ENCODE peak calls at places on chromosomes 16 and 17, in four cellular contexts. F is HepG2, C is H1, I is K562. T is an unnamed sample.

GRCh38 chr16:87836844-87837581 is 32.3 kb downstream of the SLC7A5 start:
- DNase-seq in C (no peak), I (no peak), F (no peak), T (no peak)

GRCh38 chr17:76789235-76789788 is 51.4 kb downstream of the MFSD11 start:
- DNase-seq in F (no peak), I (peak), C (no peak), T (no peak)

GRCh38 chr17:17051791-17052461 is 9.7 kb downstream of the MPRIP start:
- DNase-seq in F (peak), C (no peak), I (no peak), T (no peak)

GRCh38 chr17:42725143-42725542 is 19.7 kb downstream of the EZH1 start:
- DNase-seq in F (no peak), C (no peak), I (no peak), T (no peak)

GRCh38 chr17:39174907-39175694 is 9.1 kb upstream of the ARL5C start:
- DNase-seq in F (peak), C (peak), I (peak), T (peak)

GRCh38 chr16:84303023-84303422 is 8.3 kb downstream of the WFDC1 start:
- DNase-seq in F (no peak), I (no peak), C (no peak), T (no peak)

GRCh38 chr17:65370669-65371126 is 190.8 kb downstream of the AXIN2 start:
- DNase-seq in C (no peak), I (no peak), F (peak), T (no peak)

GRCh38 chr17:50604470-50604869 is 30.2 kb upstream of the ABCC3 start:
- DNase-seq in C (no peak), I (no peak), F (no peak), T (no peak)

GRCh38 chr16:60452646-60453045 is 1583.6 kb downstream of the CDH8 start:
- DNase-seq in I (no peak), F (no peak), C (no peak), T (no peak)

GRCh38 chr17:64622931-64623654 is 39.0 kb downstream of the SMURF2 start:
- DNase-seq in F (peak), C (no peak), I (no peak), T (peak)

GRCh38 chr16:30092373-30093010 is 768 bp upstream of the TBX6 start:
- DNase-seq in C (no peak), I (peak), F (peak), T (peak)

GRCh38 chr16:50311134-50311528 is 44.8 kb downstream of the ADCY7 start:
- DNase-seq in I (no peak), F (no peak), C (no peak), T (no peak)

GRCh38 chr16:74463888-74464287 is 42.6 kb upstream of the CLEC18B start:
- DNase-seq in F (no peak), I (no peak), C (no peak), T (no peak)

GRCh38 chr16:87800497-87800896 is 34.7 kb upstream of the KLHDC4 start:
- DNase-seq in C (no peak), F (no peak), I (no peak), T (no peak)

GRCh38 chr17:64781394-64781793 is 119.3 kb upstream of the SMURF2 start:
- DNase-seq in I (no peak), C (no peak), F (no peak), T (no peak)

GRCh38 chr17:3704931-3705717 is 9.2 kb upstream of the P2RX5 start:
- DNase-seq in C (no peak), I (no peak), F (no peak), T (no peak)

GRCh38 chr17:4796550-4796915 is 569 bp downstream of the PSMB6 start:
- DNase-seq in F (peak), C (no peak), I (peak), T (no peak)

GRCh38 chr17:49223168-49223516 is 7.4 kb downstream of the PHOSPHO1 start:
- DNase-seq in F (no peak), I (no peak), C (no peak), T (no peak)
- H2AFZ ChIP-seq in F (no peak), I (no peak), C (no peak), T (peak)

GRCh38 chr16:35651841-35652240 is 2192.4 kb downstream of the TP53TG3F start:
- DNase-seq in C (no peak), I (no peak), F (no peak), T (no peak)
- TF ChIP-seq FOSL1 in C (no peak), I (no peak), F (no peak), T (no peak)

GRCh38 chr17:62073993-62074392 is 8.9 kb upstream of the MED13 start:
- DNase-seq in C (no peak), F (no peak), I (no peak), T (no peak)

GRCh38 chr17:62070900-62071299 is 5.8 kb upstream of the MED13 start:
- DNase-seq in C (no peak), F (no peak), I (no peak), T (no peak)

GRCh38 chr17:62076864-62077788 is 12.0 kb upstream of the MED13 start:
- DNase-seq in C (no peak), I (no peak), F (no peak), T (no peak)

GRCh38 chr17:62080647-62081046 is 15.6 kb upstream of the MED13 start:
- DNase-seq in C (no peak), F (no peak), I (no peak), T (no peak)

DNA sequence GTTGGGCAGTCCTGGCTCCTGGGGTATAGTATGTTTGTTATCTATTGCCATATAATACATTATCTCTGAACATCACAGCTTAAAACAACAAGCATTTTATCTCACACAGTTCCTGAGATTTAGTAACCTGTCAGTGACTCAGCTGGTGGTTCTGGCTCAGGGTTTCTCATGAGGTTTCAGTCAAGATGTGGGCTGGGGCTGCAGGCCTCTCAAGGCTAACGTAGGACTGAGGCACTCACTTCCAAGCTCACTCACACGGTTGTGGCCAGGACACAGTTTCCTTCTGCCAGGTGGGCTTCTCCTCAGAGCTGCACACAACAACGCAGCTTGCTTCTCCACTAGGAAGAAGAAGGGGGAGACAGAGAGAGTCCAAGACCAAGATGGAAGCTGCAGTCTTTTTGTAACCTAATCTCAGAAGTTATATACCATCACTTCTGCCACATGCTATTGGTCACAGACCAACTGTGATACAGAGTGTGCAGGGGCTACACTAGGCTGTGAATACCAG is 10.3 kb upstream of the MED13 start:
- DNase-seq in C (no peak), I (no peak), F (no peak), T (no peak)
- TF ChIP-seq SP1 in C (no peak), I (no peak), F (no peak), T (no peak)

GRCh38 chr17:36123431-36123830 is 19.8 kb downstream of the CCL4 start:
- DNase-seq in I (no peak), C (no peak), F (no peak), T (no peak)

GRCh38 chr17:36120221-36120620 is 16.6 kb downstream of the CCL4 start:
- DNase-seq in F (no peak), C (no peak), I (no peak), T (no peak)

GRCh38 chr17:36117505-36118382 is 14.1 kb downstream of the CCL4 start:
- DNase-seq in C (no peak), F (no peak), I (no peak), T (no peak)

GRCh38 chr17:36118477-36119353 is 15.1 kb downstream of the CCL4 start:
- DNase-seq in F (no peak), C (no peak), I (no peak), T (no peak)
- H2AFZ ChIP-seq in F (no peak), C (no peak), I (no peak), T (no peak)

GRCh38 chr16:10579965-10580918 is at the start of gene EMP2:
- DNase-seq in F (peak), I (peak), C (peak), T (peak)
- TF ChIP-seq FOSL1 in F (peak), I (no peak), C (no peak), T (no peak)

GRCh38 chr16:27232061-27232841 is 28.9 kb downstream of the KDM8 start:
- DNase-seq in F (no peak), C (no peak), I (no peak), T (no peak)
- TF ChIP-seq SP1 in F (no peak), C (no peak), I (no peak), T (no peak)

GRCh38 chr17:40485851-40486512 is 15.4 kb downstream of the TNS4 start:
- DNase-seq in F (peak), I (peak), C (no peak), T (peak)
- H2AFZ ChIP-seq in F (no peak), I (peak), C (no peak), T (no peak)

T was measured in HCT116.